ENCODE peak calls at places on chromosomes 6 and 20, in six cellular contexts. M is left ventricle myocardium inferior, Z is SJSA1, O is neural progenitor cell, L is PC-3, Y is right atrium auricular region. N is an unnamed sample.

GRCh38 chr6:42279144-42279781 is 61.6 kb upstream of the MRPS10 start:
- DNase-seq in M (no peak), Z (no peak), O (no peak), L (peak; percentile 79), Y (no peak), N (peak; percentile 94)

GRCh38 chr6:63897952-63898351 is 262.4 kb downstream of the PHF3 start:
- DNase-seq in M (peak; percentile 32), Z (no peak), O (no peak), L (no peak), Y (no peak), N (no peak)

GRCh38 chr6:38852215-38852614 is 137.1 kb downstream of the DNAH8 start:
- DNase-seq in M (no peak), Z (no peak), O (no peak), L (no peak), Y (no peak), N (no peak)

GRCh38 chr6:165843121-165843520 is 180.1 kb upstream of the PDE10A start:
- DNase-seq in M (no peak), Z (no peak), O (no peak), L (no peak), Y (no peak), N (peak; percentile 51)

GRCh38 chr6:33431880-33432541 is 12.1 kb downstream of the SYNGAP1 start:
- DNase-seq in M (no peak), Z (no peak), O (peak; percentile 25), L (no peak), Y (no peak), N (no peak)

GRCh38 chr6:55748880-55749279 is 126.5 kb downstream of the BMP5 start:
- DNase-seq in M (no peak), Z (no peak), O (no peak), L (no peak), Y (no peak), N (no peak)

GRCh38 chr6:53432318-53433161 is 83.8 kb upstream of the ELOVL5 start:
- DNase-seq in M (no peak), Z (no peak), O (no peak), L (peak; percentile 72), Y (no peak), N (no peak)

GRCh38 chr20:23666189-23666588 is 22.6 kb downstream of the CST4 start:
- DNase-seq in M (no peak), Z (no peak), O (no peak), L (peak; percentile 25), Y (peak; percentile 49), N (no peak)

GRCh38 chr6:445571-446417 is 54.2 kb downstream of the IRF4 start:
- DNase-seq in M (no peak), Z (no peak), O (no peak), L (no peak), Y (no peak), N (no peak)

GRCh38 chr20:24842591-24843442 is 106.3 kb upstream of the CST7 start:
- DNase-seq in M (no peak), Z (no peak), O (no peak), L (no peak), Y (no peak), N (no peak)

GRCh38 chr6:121531658-121532167 is 96.3 kb downstream of the GJA1 start:
- DNase-seq in M (no peak), Z (no peak), O (no peak), L (no peak), Y (no peak), N (no peak)

GRCh38 chr6:16045238-16045637 is 83.6 kb upstream of the MYLIP start:
- DNase-seq in M (no peak), Z (no peak), O (no peak), L (no peak), Y (no peak), N (no peak)

GRCh38 chr6:81950877-81951276 is 198.4 kb upstream of the TENT5A start:
- DNase-seq in M (no peak), Z (peak; percentile 10), O (no peak), L (peak; percentile 78), Y (no peak), N (no peak)

GRCh38 chr6:73710470-73710869 is 14.5 kb downstream of the CD109 start:
- DNase-seq in M (no peak), Z (peak; percentile 40), O (no peak), L (peak; percentile 94), Y (no peak), N (no peak)

GRCh38 chr20:528923-529594 is 14.5 kb downstream of the CSNK2A1 start:
- DNase-seq in M (no peak), Z (no peak), O (no peak), L (peak; percentile 70), Y (no peak), N (no peak)

GRCh38 chr6:93794161-93794560 is 374.8 kb upstream of the EPHA7 start:
- DNase-seq in M (no peak), Z (no peak), O (no peak), L (peak; percentile 29), Y (no peak), N (no peak)

GRCh38 chr20:32450484-32451061 is 92.4 kb downstream of the ASXL1 start:
- DNase-seq in M (no peak), Z (no peak), O (peak; percentile 64), L (no peak), Y (no peak), N (no peak)

GRCh38 chr20:54176610-54177009 is 2.8 kb upstream of the CYP24A1 start:
- DNase-seq in M (no peak), Z (no peak), O (no peak), L (peak; percentile 83), Y (no peak), N (no peak)

GRCh38 chr6:53956068-53956711 is 155.1 kb upstream of the MLIP start:
- DNase-seq in M (peak; percentile 60), Z (peak; percentile 44), O (peak; percentile 81), L (peak; percentile 89), Y (no peak), N (peak; percentile 82)

GRCh38 chr6:64217721-64218603 is 582.4 kb downstream of the PHF3 start:
- DNase-seq in M (no peak), Z (peak; percentile 19), O (no peak), L (peak; percentile 36), Y (no peak), N (no peak)

GRCh38 chr6:31597006-31597405 is 4.2 kb upstream of the NCR3 start:
- DNase-seq in M (no peak), Z (peak; percentile 28), O (peak; percentile 40), L (peak; percentile 58), Y (no peak), N (no peak)

GRCh38 chr6:55696041-55696440 is 117.0 kb upstream of the HMGCLL1 start:
- DNase-seq in M (no peak), Z (no peak), O (no peak), L (no peak), Y (no peak), N (no peak)

GRCh38 chr6:166752097-166752496 is 125.0 kb upstream of the RPS6KA2 start:
- DNase-seq in M (no peak), Z (no peak), O (no peak), L (no peak), Y (no peak), N (no peak)

DNA sequence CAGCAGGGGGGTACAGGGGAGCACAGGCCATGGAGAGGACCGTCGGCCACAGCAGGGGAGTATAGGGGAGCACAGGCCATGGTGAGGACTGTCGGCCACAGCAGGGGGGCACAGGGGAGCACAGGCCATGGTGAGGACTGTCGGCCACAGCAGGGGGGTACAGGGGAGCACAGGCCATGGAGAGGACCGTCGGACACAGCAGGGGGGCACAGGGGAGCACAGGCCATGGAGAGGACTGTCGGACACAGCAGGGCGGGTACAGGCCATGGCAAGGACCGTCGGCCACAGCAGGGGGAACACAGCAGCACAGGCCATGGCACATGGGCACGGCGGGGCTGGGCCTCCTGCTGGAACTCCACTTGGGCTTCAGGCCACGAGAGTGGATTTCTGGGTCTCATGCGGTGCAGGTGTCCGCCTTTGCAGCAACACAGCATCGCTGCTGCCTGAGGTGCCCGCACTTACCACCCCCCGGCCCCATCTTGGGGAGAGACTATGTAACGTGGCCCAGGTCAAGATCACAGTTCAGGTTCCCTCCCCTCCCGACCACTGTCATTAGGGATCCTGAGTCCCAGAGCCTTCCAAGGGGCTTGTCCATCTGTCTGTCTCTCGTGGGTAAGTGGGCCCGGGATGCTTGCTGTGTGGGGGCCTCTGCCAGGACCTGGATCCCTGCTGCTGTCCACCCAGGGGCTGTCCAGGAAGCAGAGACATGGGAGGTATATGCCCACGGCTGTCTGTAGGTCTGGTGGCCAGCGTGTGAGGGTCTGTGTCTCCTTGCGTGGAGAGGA is 2.5 kb downstream of the NPBWR2 start:
- DNase-seq in M (peak; percentile 4), Z (no peak), O (no peak), L (no peak), Y (no peak), N (no peak)
- H3K4me1 ChIP-seq in M (peaks cover 14% of the 10 kb centered on the region), Z (peaks cover 4% of the 10 kb centered on the region), O (peaks cover 4% of the 10 kb centered on the region), L (no peaks in the 10 kb centered on the region), Y (no peaks in the 10 kb centered on the region), N (no peaks in the 10 kb centered on the region)

GRCh38 chr6:40879169-40879568 is 159.9 kb downstream of the UNC5CL start:
- DNase-seq in M (no peak), Z (no peak), O (no peak), L (no peak), Y (no peak), N (no peak)

GRCh38 chr6:40876336-40876735 is 162.7 kb downstream of the UNC5CL start:
- DNase-seq in M (no peak), Z (no peak), O (no peak), L (no peak), Y (no peak), N (no peak)

GRCh38 chr6:40877362-40877761 is 161.7 kb downstream of the UNC5CL start:
- DNase-seq in M (no peak), Z (no peak), O (no peak), L (peak; percentile 34), Y (no peak), N (no peak)

DNA sequence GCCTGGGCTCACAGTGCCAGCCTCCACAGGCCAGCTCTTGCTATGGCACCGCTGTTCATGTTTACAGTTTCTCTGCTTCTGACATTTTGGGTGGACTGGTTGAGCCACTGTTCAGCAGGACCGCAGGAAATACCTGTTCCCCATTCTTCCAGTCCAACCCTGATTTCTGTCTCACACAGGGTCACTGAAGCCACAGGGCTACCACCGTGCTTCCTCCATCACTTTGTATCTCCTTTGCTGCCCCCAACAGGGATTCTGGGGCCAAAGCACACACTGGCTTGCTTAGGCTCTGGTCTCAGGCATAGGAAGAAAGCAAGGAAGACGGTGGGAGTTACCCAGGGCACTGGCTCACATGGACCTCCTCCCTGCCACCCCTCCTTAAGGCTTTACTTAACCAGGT is 164.5 kb downstream of the UNC5CL start:
- DNase-seq in M (no peak), Z (no peak), O (peak; percentile 66), L (no peak), Y (no peak), N (no peak)
- H3K4me3 ChIP-seq in M (no peak overlapping the region), Z (no peak overlapping the region), O (no peak overlapping the region), L (no peak overlapping the region), Y (no peak overlapping the region), N (no peak overlapping the region)

DNA sequence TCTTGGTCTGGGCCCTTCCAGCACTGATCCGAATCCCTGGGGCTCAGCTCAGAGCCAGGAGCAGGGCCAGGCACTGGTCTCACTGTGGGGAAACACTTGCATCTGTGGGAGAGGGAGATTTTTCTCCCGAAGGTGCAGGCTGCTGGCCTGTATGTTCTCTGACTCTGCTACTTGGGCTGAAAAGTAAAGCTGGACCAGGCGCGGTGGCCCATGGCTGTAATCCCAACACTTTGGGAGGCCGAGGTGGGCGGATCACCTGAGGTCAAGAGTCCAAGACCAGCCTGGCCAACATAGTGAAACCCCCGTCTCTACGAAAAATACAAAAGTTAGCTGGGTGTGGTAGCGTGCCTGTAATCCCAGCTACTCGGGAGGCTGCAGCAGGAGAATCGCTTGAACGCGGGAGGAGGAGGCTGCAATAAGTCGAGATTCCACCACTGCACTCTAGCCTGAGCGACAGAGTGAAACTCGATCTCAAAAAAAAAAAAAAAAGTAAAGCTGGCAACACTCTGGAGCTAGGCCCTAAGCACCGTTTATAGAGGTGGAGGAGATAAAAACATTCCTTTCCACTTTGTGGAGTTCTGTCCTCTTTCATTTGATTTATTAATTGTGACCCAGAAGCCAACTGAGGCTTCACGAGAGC is 41.7 kb downstream of the JPH2 start:
- DNase-seq in M (no peak), Z (no peak), O (no peak), L (no peak), Y (no peak), N (no peak)
- H3K4me1 ChIP-seq in M (peaks cover 96% of the 10 kb centered on the region), Z (peaks cover 11% of the 10 kb centered on the region), O (no peaks in the 10 kb centered on the region), L (no peaks in the 10 kb centered on the region), Y (no peaks in the 10 kb centered on the region), N (no peaks in the 10 kb centered on the region)

GRCh38 chr6:169157474-169158181 is 96.0 kb downstream of the THBS2 start:
- DNase-seq in M (no peak), Z (no peak), O (no peak), L (no peak), Y (no peak), N (no peak)
- H3K4me3 ChIP-seq in M (peak overlapping the region; percentile 15), Z (no peak overlapping the region), O (no peak overlapping the region), L (no peak overlapping the region), Y (no peak overlapping the region), N (no peak overlapping the region)

N was measured in small intestine.